ENCODE peak calls at places on chromosomes 4 and X, in four cellular contexts. J is transverse colon, H is GM23338, N is stomach. F is an unnamed sample. For H3K4me1, the result is how much of the 10 kb centered on the place peaks cover.

GRCh38 chr4:48030470-48030869 is 13.9 kb downstream of the NIPAL1 start:
- DNase-seq in H (peak), J (no peak), N (no peak), F (no peak)

GRCh38 chr4:17285747-17286146 is 226.1 kb downstream of the QDPR start:
- DNase-seq in N (no peak), H (no peak), J (no peak), F (no peak)

GRCh38 chrX:139739138-139739537 is 31.2 kb upstream of the MCF2 start:
- DNase-seq in J (no peak), H (no peak), N (no peak), F (no peak)

GRCh38 chr4:55346851-55347255 is 811 bp downstream of the SRD5A3 start:
- DNase-seq in H (no peak), J (peak), N (no peak), F (no peak)

GRCh38 chrX:132384301-132384700 is 104.5 kb downstream of the MBNL3 start:
- DNase-seq in H (no peak), N (no peak), J (no peak), F (no peak)

GRCh38 chr4:56183344-56183959 is 203.8 kb downstream of the AASDH start:
- DNase-seq in N (no peak), H (peak), J (no peak), F (no peak)

GRCh38 chr4:135269125-135269772 is 1067.7 kb upstream of the PABPC4L start:
- DNase-seq in H (no peak), J (no peak), N (no peak), F (no peak)

GRCh38 chr4:73740353-73740778 is at the start of gene CXCL8:
- DNase-seq in N (peak), H (peak), J (peak), F (no peak)

GRCh38 chr4:147965873-147966272 is 234.0 kb downstream of the ARHGAP10 start:
- DNase-seq in J (no peak), H (no peak), N (no peak), F (no peak)

GRCh38 chr4:6283282-6283681 is 13.6 kb downstream of the WFS1 start:
- DNase-seq in J (no peak), N (no peak), H (no peak), F (no peak)

GRCh38 chr4:138097912-138098600 is 144.1 kb downstream of the SLC7A11 start:
- DNase-seq in H (no peak), N (no peak), J (no peak), F (no peak)

GRCh38 chr4:113083346-113083745 is 33.9 kb downstream of the ANK2 start:
- DNase-seq in N (no peak), J (no peak), H (no peak), F (no peak)

GRCh38 chr4:71648923-71649322 is 135.0 kb downstream of the GC start:
- DNase-seq in J (no peak), H (no peak), N (no peak), F (no peak)

GRCh38 chr4:88033309-88033708 is 25.9 kb downstream of the PKD2 start:
- DNase-seq in J (peak), H (peak), N (peak), F (no peak)

GRCh38 chr4:158667651-158668198 is 4.0 kb downstream of the C4orf46 start:
- DNase-seq in N (no peak), H (peak), J (peak), F (no peak)
- TF ChIP-seq CTCF in N (peak), H (peak), J (peak), F (no peak)

GRCh38 chr4:129008096-129008495 is 85.2 kb downstream of the SCLT1 start:
- DNase-seq in J (no peak), N (no peak), H (no peak), F (no peak)
- H3K4me1 ChIP-seq in J (under half), N (under half), H (under half), F (under half)

DNA sequence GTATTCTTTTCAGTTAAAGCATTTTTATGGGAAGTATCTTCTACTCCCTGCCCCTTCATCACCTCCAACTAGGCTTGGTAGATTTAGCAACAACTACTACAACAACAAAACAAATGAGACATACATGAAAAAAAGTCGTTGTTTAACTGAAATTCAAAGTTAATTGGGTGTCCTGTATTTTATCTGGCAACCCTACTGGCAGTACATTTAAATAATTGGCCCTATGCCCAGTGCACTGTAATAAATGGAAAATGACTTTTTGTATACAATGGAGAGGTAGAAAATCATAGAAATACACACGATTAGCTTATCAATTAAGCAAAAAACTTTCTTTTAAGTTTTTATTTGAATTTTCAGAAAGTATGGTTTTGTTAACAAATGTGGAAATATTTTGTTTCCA is 21.4 kb upstream of the CLGN start:
- DNase-seq in N (no peak), H (no peak), J (no peak), F (no peak)
- TF ChIP-seq POLR2AphosphoS5 in N (no peak), H (no peak), J (no peak), F (no peak)

GRCh38 chrX:137362583-137362982 is 203.3 kb upstream of the ZIC3 start:
- DNase-seq in H (no peak), N (no peak), J (no peak), F (no peak)

GRCh38 chrX:137363559-137363958 is 202.4 kb upstream of the ZIC3 start:
- DNase-seq in J (no peak), N (no peak), H (peak), F (no peak)
- TF ChIP-seq CTCF in J (no peak), N (no peak), H (peak), F (no peak)

GRCh38 chr4:186689476-186689875 is 34.2 kb downstream of the FAT1 start:
- DNase-seq in H (no peak), J (no peak), N (no peak), F (no peak)

GRCh38 chr4:186685744-186686143 is 37.9 kb downstream of the FAT1 start:
- DNase-seq in J (no peak), H (peak), N (no peak), F (no peak)

GRCh38 chr4:186687263-186687662 is 36.4 kb downstream of the FAT1 start:
- DNase-seq in N (no peak), J (no peak), H (no peak), F (no peak)

GRCh38 chr4:186691396-186691795 is 32.3 kb downstream of the FAT1 start:
- DNase-seq in H (no peak), N (no peak), J (no peak), F (no peak)

GRCh38 chr4:186688150-186688943 is 35.3 kb downstream of the FAT1 start:
- DNase-seq in N (no peak), H (peak), J (no peak), F (no peak)
- H3K4me1 ChIP-seq in N (under half), H (half or more), J (under half), F (under half)

GRCh38 chrX:129779747-129780146 is at the start of gene SASH3:
- DNase-seq in J (peak), N (peak), H (no peak), F (peak)
- TF ChIP-seq POLR2AphosphoS5 in J (peak), N (no peak), H (no peak), F (no peak)

DNA sequence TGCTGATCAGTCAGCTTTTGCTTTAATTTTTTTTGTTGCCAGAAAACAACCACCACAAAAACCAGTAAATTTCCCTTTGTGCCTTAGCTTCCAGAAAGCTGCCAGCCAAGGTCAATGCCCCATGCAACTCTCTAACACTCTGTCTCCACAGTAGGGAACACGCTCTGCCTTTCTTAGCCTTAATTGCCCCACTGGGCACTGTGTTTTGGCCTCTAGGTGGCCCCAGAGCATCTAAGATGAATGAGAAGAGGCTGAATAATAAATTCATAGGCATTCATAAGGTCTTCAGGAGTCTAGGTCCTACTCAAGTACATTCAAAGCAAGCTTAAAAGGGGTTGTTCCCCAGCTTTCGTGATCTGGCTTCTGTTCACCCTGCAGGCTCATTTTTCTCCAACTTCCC is 57.7 kb upstream of the PASD1 start:
- DNase-seq in J (no peak), H (peak), N (no peak), F (no peak)
- TF ChIP-seq CTCF in J (no peak), H (peak), N (no peak), F (no peak)

DNA sequence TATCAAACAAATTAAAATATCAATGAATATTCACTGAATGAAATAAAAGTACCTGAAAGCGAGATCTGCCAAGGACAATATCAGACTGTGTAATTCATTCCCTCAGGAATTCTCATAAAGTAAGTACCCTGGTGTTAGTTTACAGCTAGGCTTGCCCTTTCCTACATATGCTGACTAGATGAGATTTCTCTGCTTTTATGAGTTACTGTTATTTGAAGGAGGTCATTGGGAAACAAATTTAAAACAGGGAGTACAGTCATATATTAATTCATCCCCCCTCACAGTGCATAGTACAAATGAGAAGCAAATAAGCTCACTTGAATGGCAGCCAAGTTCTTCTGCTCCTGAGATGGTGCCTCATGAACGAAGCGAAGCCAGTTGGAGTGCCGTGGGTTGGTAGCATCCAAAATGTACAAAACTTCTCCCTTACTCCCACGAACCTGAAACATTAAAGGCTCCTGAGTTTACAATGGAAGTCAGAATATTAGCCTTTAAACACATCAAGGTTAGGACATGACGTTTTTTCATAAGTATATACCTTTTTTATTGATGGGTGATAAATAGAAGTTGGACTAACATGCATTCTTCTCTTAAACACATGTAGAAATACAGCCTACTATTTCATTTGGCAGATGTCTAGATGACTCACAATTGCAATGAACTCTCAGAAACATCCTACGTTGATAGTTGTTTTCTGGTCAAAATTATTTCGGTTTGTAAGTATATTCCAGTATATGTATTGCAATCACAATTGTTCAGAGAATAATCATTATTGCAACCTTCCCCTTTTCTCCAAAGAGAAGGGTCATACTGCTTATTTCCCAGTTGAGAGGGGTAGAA is 69.2 kb downstream of the PRDM5 start:
- DNase-seq in J (no peak), N (no peak), H (no peak), F (no peak)
- H3K4me1 ChIP-seq in J (under half), N (under half), H (under half), F (under half)

DNA sequence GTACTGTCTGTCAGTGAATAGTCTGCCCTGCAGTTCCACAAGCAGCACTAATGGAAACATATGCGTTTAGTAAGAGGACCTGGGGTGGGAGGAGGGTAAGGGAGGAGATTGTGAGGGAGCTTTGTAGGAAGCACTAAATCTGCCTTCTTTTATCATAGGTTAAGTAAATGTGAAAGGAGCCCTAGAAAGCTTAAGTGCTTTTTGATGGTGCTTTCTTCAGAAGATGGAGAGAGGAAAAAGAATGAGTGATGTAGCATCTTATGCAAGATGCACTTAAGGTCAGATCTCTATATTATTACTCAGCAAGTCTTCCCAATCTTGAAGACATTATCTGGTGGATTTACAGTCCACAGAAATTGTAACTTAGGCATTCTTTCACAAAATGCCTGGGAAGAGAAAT is 322.7 kb downstream of the PDHA2 start:
- DNase-seq in J (no peak), N (no peak), H (peak), F (no peak)
- TF ChIP-seq POLR2AphosphoS5 in J (no peak), N (no peak), H (no peak), F (no peak)